ENCODE peak calls at places on chromosomes 5 and 9, in ten cellular contexts. One of them, this sample, is unnamed.
A peak's percentile ranks its signal among the peaks of the same experiment; 100 is the strongest.

GRCh38 chr5:138686668-138687067 is 66.6 kb upstream of the CTNNA1 start:
- DNase-seq in stomach: no peak
- DNase-seq in SK-N-SH: no peak
- DNase-seq in HCT116: no peak
- DNase-seq in transverse colon: no peak
- DNase-seq in GM12878: no peak
- DNase-seq in sigmoid colon: no peak
- DNase-seq in prostate gland: no peak
- DNase-seq in GM23338: no peak
- DNase-seq in endothelial cell of umbilical vein: peak; percentile 84
- DNase-seq in this sample: no peak

GRCh38 chr5:181186902-181187499 is 18.0 kb downstream of the TRIM7 start:
- DNase-seq in endothelial cell of umbilical vein: peak; percentile 15
- DNase-seq in transverse colon: no peak
- DNase-seq in HCT116: no peak
- DNase-seq in stomach: no peak
- DNase-seq in sigmoid colon: no peak
- DNase-seq in GM12878: no peak
- DNase-seq in SK-N-SH: no peak
- DNase-seq in prostate gland: no peak
- DNase-seq in GM23338: peak; percentile 37
- DNase-seq in this sample: no peak

GRCh38 chr9:21873540-21874221 is 71.2 kb downstream of the MTAP start:
- DNase-seq in endothelial cell of umbilical vein: peak; percentile 85
- DNase-seq in stomach: no peak
- DNase-seq in HCT116: peak; percentile 48
- DNase-seq in GM12878: no peak
- DNase-seq in transverse colon: no peak
- DNase-seq in sigmoid colon: no peak
- DNase-seq in SK-N-SH: no peak
- DNase-seq in prostate gland: no peak
- DNase-seq in GM23338: no peak
- DNase-seq in this sample: no peak

GRCh38 chr9:6197330-6197729 is 18.3 kb upstream of the IL33 start:
- DNase-seq in GM12878: no peak
- DNase-seq in HCT116: peak; percentile 12
- DNase-seq in transverse colon: no peak
- DNase-seq in SK-N-SH: no peak
- DNase-seq in GM23338: peak; percentile 75
- DNase-seq in prostate gland: no peak
- DNase-seq in stomach: no peak
- DNase-seq in endothelial cell of umbilical vein: peak; percentile 67
- DNase-seq in sigmoid colon: no peak
- DNase-seq in this sample: no peak

GRCh38 chr9:12775373-12775962 is 648 bp downstream of the LURAP1L start:
- DNase-seq in SK-N-SH: peak; percentile 69
- DNase-seq in HCT116: no peak
- DNase-seq in transverse colon: peak; percentile 19
- DNase-seq in stomach: no peak
- DNase-seq in sigmoid colon: peak; percentile 67
- DNase-seq in GM12878: no peak
- DNase-seq in endothelial cell of umbilical vein: no peak
- DNase-seq in prostate gland: peak; percentile 10
- DNase-seq in GM23338: peak; percentile 50
- DNase-seq in this sample: no peak

GRCh38 chr5:11143456-11144267 is 382.6 kb upstream of the DAP start:
- DNase-seq in HCT116: no peak
- DNase-seq in stomach: no peak
- DNase-seq in GM12878: no peak
- DNase-seq in sigmoid colon: no peak
- DNase-seq in prostate gland: no peak
- DNase-seq in GM23338: no peak
- DNase-seq in endothelial cell of umbilical vein: no peak
- DNase-seq in SK-N-SH: no peak
- DNase-seq in transverse colon: no peak
- DNase-seq in this sample: no peak

GRCh38 chr5:123809594-123810172 is 297.7 kb downstream of the CSNK1G3 start:
- DNase-seq in prostate gland: no peak
- DNase-seq in SK-N-SH: no peak
- DNase-seq in GM12878: no peak
- DNase-seq in transverse colon: peak; percentile 25
- DNase-seq in GM23338: no peak
- DNase-seq in HCT116: no peak
- DNase-seq in stomach: no peak
- DNase-seq in endothelial cell of umbilical vein: no peak
- DNase-seq in sigmoid colon: no peak
- DNase-seq in this sample: no peak

GRCh38 chr9:132412089-132412488 is 2.1 kb downstream of the CFAP77 start:
- DNase-seq in stomach: no peak
- DNase-seq in HCT116: peak; percentile 8
- DNase-seq in SK-N-SH: peak; percentile 75
- DNase-seq in prostate gland: no peak
- DNase-seq in GM23338: peak; percentile 83
- DNase-seq in sigmoid colon: no peak
- DNase-seq in transverse colon: no peak
- DNase-seq in GM12878: no peak
- DNase-seq in endothelial cell of umbilical vein: peak; percentile 14
- DNase-seq in this sample: no peak

GRCh38 chr9:82996931-82997330 is 66.0 kb downstream of the RASEF start:
- DNase-seq in prostate gland: no peak
- DNase-seq in SK-N-SH: no peak
- DNase-seq in GM12878: no peak
- DNase-seq in HCT116: no peak
- DNase-seq in GM23338: no peak
- DNase-seq in sigmoid colon: no peak
- DNase-seq in stomach: no peak
- DNase-seq in endothelial cell of umbilical vein: no peak
- DNase-seq in transverse colon: no peak
- DNase-seq in this sample: no peak

GRCh38 chr9:76323481-76323880 is 70.7 kb downstream of the RFK start:
- DNase-seq in stomach: no peak
- DNase-seq in endothelial cell of umbilical vein: no peak
- DNase-seq in SK-N-SH: no peak
- DNase-seq in GM23338: no peak
- DNase-seq in HCT116: no peak
- DNase-seq in sigmoid colon: no peak
- DNase-seq in GM12878: no peak
- DNase-seq in transverse colon: no peak
- DNase-seq in prostate gland: no peak
- DNase-seq in this sample: no peak

GRCh38 chr9:104856413-104856941 is 71.5 kb downstream of the ABCA1 start:
- DNase-seq in transverse colon: no peak
- DNase-seq in HCT116: no peak
- DNase-seq in prostate gland: no peak
- DNase-seq in SK-N-SH: no peak
- DNase-seq in stomach: no peak
- DNase-seq in GM23338: no peak
- DNase-seq in sigmoid colon: no peak
- DNase-seq in GM12878: no peak
- DNase-seq in endothelial cell of umbilical vein: no peak
- DNase-seq in this sample: no peak

GRCh38 chr9:135087899-135088347 is 455 bp downstream of the OLFM1 start:
- DNase-seq in GM12878: no peak
- DNase-seq in endothelial cell of umbilical vein: no peak
- DNase-seq in sigmoid colon: no peak
- DNase-seq in SK-N-SH: no peak
- DNase-seq in HCT116: no peak
- DNase-seq in GM23338: peak; percentile 51
- DNase-seq in stomach: no peak
- DNase-seq in transverse colon: no peak
- DNase-seq in prostate gland: no peak
- DNase-seq in this sample: no peak

GRCh38 chr5:374631-375335 is 53.3 kb downstream of the AHRR start:
- DNase-seq in SK-N-SH: peak; percentile 42
- DNase-seq in sigmoid colon: peak; percentile 53
- DNase-seq in HCT116: no peak
- DNase-seq in transverse colon: peak; percentile 5
- DNase-seq in stomach: no peak
- DNase-seq in prostate gland: peak; percentile 2
- DNase-seq in GM12878: no peak
- DNase-seq in GM23338: no peak
- DNase-seq in endothelial cell of umbilical vein: no peak
- DNase-seq in this sample: peak; percentile 88

GRCh38 chr5:15837584-15838289 is 337.8 kb downstream of the FBXL7 start:
- DNase-seq in SK-N-SH: no peak
- DNase-seq in endothelial cell of umbilical vein: no peak
- DNase-seq in prostate gland: no peak
- DNase-seq in GM12878: no peak
- DNase-seq in GM23338: no peak
- DNase-seq in HCT116: no peak
- DNase-seq in stomach: no peak
- DNase-seq in transverse colon: no peak
- DNase-seq in sigmoid colon: no peak
- DNase-seq in this sample: no peak

GRCh38 chr9:125758986-125759811 is 12.0 kb downstream of the PBX3 start:
- DNase-seq in SK-N-SH: peak; percentile 12
- DNase-seq in HCT116: no peak
- DNase-seq in endothelial cell of umbilical vein: peak; percentile 4
- DNase-seq in stomach: no peak
- DNase-seq in GM23338: peak; percentile 39
- DNase-seq in transverse colon: peak; percentile 12
- DNase-seq in GM12878: no peak
- DNase-seq in sigmoid colon: peak; percentile 66
- DNase-seq in prostate gland: no peak
- DNase-seq in this sample: no peak

GRCh38 chr5:90909945-90910344 is 351.3 kb downstream of the ADGRV1 start:
- DNase-seq in HCT116: no peak
- DNase-seq in sigmoid colon: no peak
- DNase-seq in endothelial cell of umbilical vein: no peak
- DNase-seq in prostate gland: no peak
- DNase-seq in transverse colon: no peak
- DNase-seq in GM12878: no peak
- DNase-seq in stomach: no peak
- DNase-seq in GM23338: no peak
- DNase-seq in SK-N-SH: no peak
- DNase-seq in this sample: no peak

GRCh38 chr5:87210076-87210475 is 57.6 kb upstream of the RASA1 start:
- DNase-seq in GM12878: no peak
- DNase-seq in sigmoid colon: no peak
- DNase-seq in prostate gland: no peak
- DNase-seq in GM23338: no peak
- DNase-seq in SK-N-SH: no peak
- DNase-seq in endothelial cell of umbilical vein: no peak
- DNase-seq in transverse colon: no peak
- DNase-seq in HCT116: no peak
- DNase-seq in stomach: no peak
- DNase-seq in this sample: no peak

GRCh38 chr5:98128846-98129245 is 644.6 kb upstream of the RGMB start:
- DNase-seq in sigmoid colon: no peak
- DNase-seq in transverse colon: no peak
- DNase-seq in GM12878: no peak
- DNase-seq in stomach: no peak
- DNase-seq in HCT116: no peak
- DNase-seq in SK-N-SH: no peak
- DNase-seq in GM23338: no peak
- DNase-seq in prostate gland: no peak
- DNase-seq in endothelial cell of umbilical vein: no peak
- DNase-seq in this sample: no peak

GRCh38 chr9:31119882-31120481 is 1264.5 kb upstream of the ACO1 start:
- DNase-seq in GM12878: no peak
- DNase-seq in SK-N-SH: peak; percentile 2
- DNase-seq in endothelial cell of umbilical vein: peak; percentile 47
- DNase-seq in transverse colon: peak; percentile 12
- DNase-seq in sigmoid colon: no peak
- DNase-seq in HCT116: peak; percentile 6
- DNase-seq in prostate gland: no peak
- DNase-seq in GM23338: peak; percentile 56
- DNase-seq in stomach: peak; percentile 27
- DNase-seq in this sample: no peak

GRCh38 chr9:75438716-75439115 is 350.4 kb downstream of the OSTF1 start:
- DNase-seq in stomach: no peak
- DNase-seq in endothelial cell of umbilical vein: no peak
- DNase-seq in transverse colon: no peak
- DNase-seq in GM23338: no peak
- DNase-seq in HCT116: no peak
- DNase-seq in sigmoid colon: no peak
- DNase-seq in SK-N-SH: no peak
- DNase-seq in GM12878: peak; percentile 3
- DNase-seq in prostate gland: no peak
- DNase-seq in this sample: no peak

GRCh38 chr5:145775893-145776444 is 59.2 kb downstream of the PRELID2 start:
- DNase-seq in prostate gland: no peak
- DNase-seq in transverse colon: no peak
- DNase-seq in endothelial cell of umbilical vein: peak; percentile 66
- DNase-seq in GM23338: no peak
- DNase-seq in stomach: no peak
- DNase-seq in GM12878: no peak
- DNase-seq in HCT116: peak; percentile 47
- DNase-seq in SK-N-SH: no peak
- DNase-seq in sigmoid colon: no peak
- DNase-seq in this sample: no peak

GRCh38 chr9:109401169-109401989 is 80.5 kb upstream of the EPB41L4B start:
- DNase-seq in endothelial cell of umbilical vein: peak; percentile 36
- DNase-seq in HCT116: peak; percentile 49
- DNase-seq in sigmoid colon: no peak
- DNase-seq in GM23338: peak; percentile 95
- DNase-seq in stomach: peak; percentile 80
- DNase-seq in transverse colon: peak; percentile 59
- DNase-seq in GM12878: no peak
- DNase-seq in SK-N-SH: peak; percentile 68
- DNase-seq in prostate gland: peak; percentile 51
- DNase-seq in this sample: no peak
- TF ChIP-seq CTCF in endothelial cell of umbilical vein: peak; percentile 80
- TF ChIP-seq CTCF in HCT116: peak; percentile 93
- TF ChIP-seq CTCF in sigmoid colon: peak; percentile 20
- TF ChIP-seq CTCF in GM23338: peak; percentile 97
- TF ChIP-seq CTCF in stomach: peak; percentile 77
- TF ChIP-seq CTCF in transverse colon: peak; percentile 71
- TF ChIP-seq CTCF in GM12878: peak; percentile 85
- TF ChIP-seq CTCF in SK-N-SH: peak; percentile 84
- TF ChIP-seq CTCF in prostate gland: peak; percentile 62
- TF ChIP-seq CTCF in this sample: peak; percentile 49

GRCh38 chr5:95957804-95958203 is 3.8 kb downstream of the ELL2 start:
- DNase-seq in endothelial cell of umbilical vein: no peak
- DNase-seq in GM23338: no peak
- DNase-seq in HCT116: no peak
- DNase-seq in stomach: no peak
- DNase-seq in transverse colon: no peak
- DNase-seq in SK-N-SH: no peak
- DNase-seq in sigmoid colon: no peak
- DNase-seq in GM12878: no peak
- DNase-seq in prostate gland: no peak
- DNase-seq in this sample: no peak
- H3K4me1 ChIP-seq in endothelial cell of umbilical vein: peaks cover 17% of the 10 kb centered on the region
- H3K4me1 ChIP-seq in GM23338: peaks cover 31% of the 10 kb centered on the region
- H3K4me1 ChIP-seq in HCT116: peaks cover 35% of the 10 kb centered on the region
- H3K4me1 ChIP-seq in stomach: peaks cover 43% of the 10 kb centered on the region
- H3K4me1 ChIP-seq in transverse colon: peaks cover 49% of the 10 kb centered on the region
- H3K4me1 ChIP-seq in SK-N-SH: peaks cover 19% of the 10 kb centered on the region
- H3K4me1 ChIP-seq in sigmoid colon: no peaks in the 10 kb centered on the region
- H3K4me1 ChIP-seq in GM12878: peaks cover 3% of the 10 kb centered on the region
- H3K4me1 ChIP-seq in prostate gland: peaks cover 3% of the 10 kb centered on the region
- H3K4me1 ChIP-seq in this sample: peaks cover 20% of the 10 kb centered on the region

GRCh38 chr9:4864234-4864661 is 71.5 kb downstream of the RCL1 start:
- DNase-seq in SK-N-SH: no peak
- DNase-seq in prostate gland: peak; percentile 7
- DNase-seq in endothelial cell of umbilical vein: no peak
- DNase-seq in GM23338: peak; percentile 62
- DNase-seq in stomach: no peak
- DNase-seq in transverse colon: no peak
- DNase-seq in sigmoid colon: no peak
- DNase-seq in GM12878: no peak
- DNase-seq in HCT116: no peak
- DNase-seq in this sample: no peak
- TF ChIP-seq POLR2AphosphoS5 in SK-N-SH: no peak
- TF ChIP-seq POLR2AphosphoS5 in prostate gland: no peak
- TF ChIP-seq POLR2AphosphoS5 in endothelial cell of umbilical vein: no peak
- TF ChIP-seq POLR2AphosphoS5 in GM23338: no peak
- TF ChIP-seq POLR2AphosphoS5 in stomach: no peak
- TF ChIP-seq POLR2AphosphoS5 in transverse colon: no peak
- TF ChIP-seq POLR2AphosphoS5 in sigmoid colon: no peak
- TF ChIP-seq POLR2AphosphoS5 in GM12878: no peak
- TF ChIP-seq POLR2AphosphoS5 in HCT116: no peak
- TF ChIP-seq POLR2AphosphoS5 in this sample: no peak

GRCh38 chr9:4662108-4662988 is at the start of gene PLPP6:
- DNase-seq in sigmoid colon: peak; percentile 93
- DNase-seq in endothelial cell of umbilical vein: peak; percentile 76
- DNase-seq in stomach: peak; percentile 93
- DNase-seq in transverse colon: peak; percentile 93
- DNase-seq in prostate gland: peak; percentile 92
- DNase-seq in GM23338: peak; percentile 98
- DNase-seq in HCT116: peak; percentile 80
- DNase-seq in GM12878: peak; percentile 52
- DNase-seq in SK-N-SH: peak; percentile 92
- DNase-seq in this sample: peak; percentile 94
- TF ChIP-seq CTCF in sigmoid colon: peak; percentile 57
- TF ChIP-seq CTCF in endothelial cell of umbilical vein: peak; percentile 57
- TF ChIP-seq CTCF in stomach: peak; percentile 82
- TF ChIP-seq CTCF in transverse colon: peak; percentile 55
- TF ChIP-seq CTCF in prostate gland: peak; percentile 72
- TF ChIP-seq CTCF in GM23338: peak; percentile 79
- TF ChIP-seq CTCF in HCT116: peak; percentile 37
- TF ChIP-seq CTCF in GM12878: peak; percentile 85
- TF ChIP-seq CTCF in SK-N-SH: peak; percentile 57
- TF ChIP-seq CTCF in this sample: peak; percentile 69

This sample was measured in esophagus muscularis mucosa.